ENCODE peak calls at places on chromosomes 12 and 14, in four cellular contexts. One of them, this sample, is unnamed.
A peak's percentile ranks its signal among the peaks of the same experiment; 100 is the strongest.

GRCh38 chr14:58866386-58866785 is 228.6 kb downstream of the DACT1 start:
- DNase-seq in NCI-H510A treated with DMSO at 0.1 percent for 48 hours: no peak
- DNase-seq in stimulated activated CD4-positive, alpha-beta T cell treated with anti-CD3 and anti-CD28 coated beads, Interleukin-4, amount 100 ng/mL, for 24 hours: no peak
- DNase-seq in SIG-M5: no peak
- DNase-seq in this sample: no peak

GRCh38 chr14:61940669-61941420 is 178.6 kb downstream of the SNAPC1 start:
- DNase-seq in NCI-H510A treated with DMSO at 0.1 percent for 48 hours: no peak
- DNase-seq in stimulated activated CD4-positive, alpha-beta T cell treated with anti-CD3 and anti-CD28 coated beads, Interleukin-4, amount 100 ng/mL, for 24 hours: no peak
- DNase-seq in SIG-M5: no peak
- DNase-seq in this sample: no peak

GRCh38 chr12:107014050-107014449 is 27.1 kb upstream of the MTERF2 start:
- DNase-seq in NCI-H510A treated with DMSO at 0.1 percent for 48 hours: no peak
- DNase-seq in stimulated activated CD4-positive, alpha-beta T cell treated with anti-CD3 and anti-CD28 coated beads, Interleukin-4, amount 100 ng/mL, for 24 hours: no peak
- DNase-seq in SIG-M5: no peak
- DNase-seq in this sample: peak; percentile 56

GRCh38 chr12:49129332-49130150 is 1.7 kb downstream of the TUBA1B start:
- DNase-seq in NCI-H510A treated with DMSO at 0.1 percent for 48 hours: no peak
- DNase-seq in stimulated activated CD4-positive, alpha-beta T cell treated with anti-CD3 and anti-CD28 coated beads, Interleukin-4, amount 100 ng/mL, for 24 hours: peak; percentile 20
- DNase-seq in SIG-M5: no peak
- DNase-seq in this sample: no peak

GRCh38 chr14:34538871-34539406 is 562 bp downstream of the EAPP start:
- DNase-seq in NCI-H510A treated with DMSO at 0.1 percent for 48 hours: no peak
- DNase-seq in stimulated activated CD4-positive, alpha-beta T cell treated with anti-CD3 and anti-CD28 coated beads, Interleukin-4, amount 100 ng/mL, for 24 hours: no peak
- DNase-seq in SIG-M5: no peak
- DNase-seq in this sample: no peak

GRCh38 chr14:69093551-69094421 is 59.1 kb downstream of the DCAF5 start:
- DNase-seq in NCI-H510A treated with DMSO at 0.1 percent for 48 hours: no peak
- DNase-seq in stimulated activated CD4-positive, alpha-beta T cell treated with anti-CD3 and anti-CD28 coated beads, Interleukin-4, amount 100 ng/mL, for 24 hours: no peak
- DNase-seq in SIG-M5: no peak
- DNase-seq in this sample: no peak

GRCh38 chr14:77125275-77126073 is 16.1 kb downstream of the ZDHHC22 start:
- DNase-seq in NCI-H510A treated with DMSO at 0.1 percent for 48 hours: no peak
- DNase-seq in stimulated activated CD4-positive, alpha-beta T cell treated with anti-CD3 and anti-CD28 coated beads, Interleukin-4, amount 100 ng/mL, for 24 hours: no peak
- DNase-seq in SIG-M5: no peak
- DNase-seq in this sample: no peak

GRCh38 chr12:41932470-41932991 is 212.1 kb downstream of the GXYLT1 start:
- DNase-seq in NCI-H510A treated with DMSO at 0.1 percent for 48 hours: peak; percentile 78
- DNase-seq in stimulated activated CD4-positive, alpha-beta T cell treated with anti-CD3 and anti-CD28 coated beads, Interleukin-4, amount 100 ng/mL, for 24 hours: peak; percentile 4
- DNase-seq in SIG-M5: peak; percentile 68
- DNase-seq in this sample: peak; percentile 74

GRCh38 chr14:71995741-71996140 is 63.5 kb downstream of the RGS6 start:
- DNase-seq in NCI-H510A treated with DMSO at 0.1 percent for 48 hours: no peak
- DNase-seq in stimulated activated CD4-positive, alpha-beta T cell treated with anti-CD3 and anti-CD28 coated beads, Interleukin-4, amount 100 ng/mL, for 24 hours: no peak
- DNase-seq in SIG-M5: no peak
- DNase-seq in this sample: no peak

GRCh38 chr12:2548095-2548494 is 246.7 kb upstream of the FKBP4 start:
- DNase-seq in NCI-H510A treated with DMSO at 0.1 percent for 48 hours: no peak
- DNase-seq in stimulated activated CD4-positive, alpha-beta T cell treated with anti-CD3 and anti-CD28 coated beads, Interleukin-4, amount 100 ng/mL, for 24 hours: no peak
- DNase-seq in SIG-M5: no peak
- DNase-seq in this sample: no peak

GRCh38 chr14:55361190-55361589 is 50.4 kb downstream of the ATG14 start:
- DNase-seq in NCI-H510A treated with DMSO at 0.1 percent for 48 hours: no peak
- DNase-seq in stimulated activated CD4-positive, alpha-beta T cell treated with anti-CD3 and anti-CD28 coated beads, Interleukin-4, amount 100 ng/mL, for 24 hours: no peak
- DNase-seq in SIG-M5: no peak
- DNase-seq in this sample: no peak

GRCh38 chr12:49043856-49044258 is 16.7 kb downstream of the KMT2D start:
- DNase-seq in NCI-H510A treated with DMSO at 0.1 percent for 48 hours: peak; percentile 48
- DNase-seq in stimulated activated CD4-positive, alpha-beta T cell treated with anti-CD3 and anti-CD28 coated beads, Interleukin-4, amount 100 ng/mL, for 24 hours: peak; percentile 81
- DNase-seq in SIG-M5: peak; percentile 12
- DNase-seq in this sample: peak; percentile 67

GRCh38 chr12:12167847-12168246 is 97.1 kb downstream of the BCL2L14 start:
- DNase-seq in NCI-H510A treated with DMSO at 0.1 percent for 48 hours: no peak
- DNase-seq in stimulated activated CD4-positive, alpha-beta T cell treated with anti-CD3 and anti-CD28 coated beads, Interleukin-4, amount 100 ng/mL, for 24 hours: no peak
- DNase-seq in SIG-M5: no peak
- DNase-seq in this sample: no peak

GRCh38 chr14:104935026-104935650 is 10.5 kb downstream of the PLD4 start:
- DNase-seq in NCI-H510A treated with DMSO at 0.1 percent for 48 hours: no peak
- DNase-seq in stimulated activated CD4-positive, alpha-beta T cell treated with anti-CD3 and anti-CD28 coated beads, Interleukin-4, amount 100 ng/mL, for 24 hours: no peak
- DNase-seq in SIG-M5: no peak
- DNase-seq in this sample: no peak

GRCh38 chr12:124147579-124147978 is 147.3 kb upstream of the RFLNA start:
- DNase-seq in NCI-H510A treated with DMSO at 0.1 percent for 48 hours: peak; percentile 59
- DNase-seq in stimulated activated CD4-positive, alpha-beta T cell treated with anti-CD3 and anti-CD28 coated beads, Interleukin-4, amount 100 ng/mL, for 24 hours: no peak
- DNase-seq in SIG-M5: no peak
- DNase-seq in this sample: no peak

GRCh38 chr12:85275359-85275758 is 4.7 kb upstream of the ALX1 start:
- DNase-seq in NCI-H510A treated with DMSO at 0.1 percent for 48 hours: no peak
- DNase-seq in stimulated activated CD4-positive, alpha-beta T cell treated with anti-CD3 and anti-CD28 coated beads, Interleukin-4, amount 100 ng/mL, for 24 hours: no peak
- DNase-seq in SIG-M5: no peak
- DNase-seq in this sample: peak; percentile 59

GRCh38 chr12:112357214-112357613 is 25.0 kb downstream of the HECTD4 start:
- DNase-seq in NCI-H510A treated with DMSO at 0.1 percent for 48 hours: no peak
- DNase-seq in stimulated activated CD4-positive, alpha-beta T cell treated with anti-CD3 and anti-CD28 coated beads, Interleukin-4, amount 100 ng/mL, for 24 hours: no peak
- DNase-seq in SIG-M5: no peak
- DNase-seq in this sample: no peak

GRCh38 chr14:56414231-56414630 is 165.4 kb upstream of the TMEM260 start:
- DNase-seq in NCI-H510A treated with DMSO at 0.1 percent for 48 hours: no peak
- DNase-seq in stimulated activated CD4-positive, alpha-beta T cell treated with anti-CD3 and anti-CD28 coated beads, Interleukin-4, amount 100 ng/mL, for 24 hours: no peak
- DNase-seq in SIG-M5: peak; percentile 9
- DNase-seq in this sample: no peak

GRCh38 chr12:89247962-89248361 is 104.3 kb downstream of the DUSP6 start:
- DNase-seq in NCI-H510A treated with DMSO at 0.1 percent for 48 hours: no peak
- DNase-seq in stimulated activated CD4-positive, alpha-beta T cell treated with anti-CD3 and anti-CD28 coated beads, Interleukin-4, amount 100 ng/mL, for 24 hours: no peak
- DNase-seq in SIG-M5: no peak
- DNase-seq in this sample: no peak

GRCh38 chr14:105050551-105050897 is 14.7 kb downstream of the GPR132 start:
- DNase-seq in NCI-H510A treated with DMSO at 0.1 percent for 48 hours: peak; percentile 58
- DNase-seq in stimulated activated CD4-positive, alpha-beta T cell treated with anti-CD3 and anti-CD28 coated beads, Interleukin-4, amount 100 ng/mL, for 24 hours: no peak
- DNase-seq in SIG-M5: no peak
- DNase-seq in this sample: no peak

GRCh38 chr12:57243521-57244305 is 7.3 kb downstream of the STAC3 start:
- DNase-seq in NCI-H510A treated with DMSO at 0.1 percent for 48 hours: peak; percentile 89
- DNase-seq in stimulated activated CD4-positive, alpha-beta T cell treated with anti-CD3 and anti-CD28 coated beads, Interleukin-4, amount 100 ng/mL, for 24 hours: peak; percentile 83
- DNase-seq in SIG-M5: no peak
- DNase-seq in this sample: peak; percentile 89

GRCh38 chr14:91338369-91338768 is 79.3 kb downstream of the CCDC88C start:
- DNase-seq in NCI-H510A treated with DMSO at 0.1 percent for 48 hours: no peak
- DNase-seq in stimulated activated CD4-positive, alpha-beta T cell treated with anti-CD3 and anti-CD28 coated beads, Interleukin-4, amount 100 ng/mL, for 24 hours: no peak
- DNase-seq in SIG-M5: no peak
- DNase-seq in this sample: no peak

GRCh38 chr14:75141967-75142366 is 15.1 kb upstream of the NEK9 start:
- DNase-seq in NCI-H510A treated with DMSO at 0.1 percent for 48 hours: no peak
- DNase-seq in stimulated activated CD4-positive, alpha-beta T cell treated with anti-CD3 and anti-CD28 coated beads, Interleukin-4, amount 100 ng/mL, for 24 hours: peak; percentile 15
- DNase-seq in SIG-M5: no peak
- DNase-seq in this sample: no peak

GRCh38 chr12:98973395-98973794 is 328.3 kb downstream of the APAF1 start:
- DNase-seq in NCI-H510A treated with DMSO at 0.1 percent for 48 hours: no peak
- DNase-seq in stimulated activated CD4-positive, alpha-beta T cell treated with anti-CD3 and anti-CD28 coated beads, Interleukin-4, amount 100 ng/mL, for 24 hours: no peak
- DNase-seq in SIG-M5: no peak
- DNase-seq in this sample: no peak

GRCh38 chr12:21026302-21026701 is 104.7 kb upstream of the SLCO1B1 start:
- DNase-seq in NCI-H510A treated with DMSO at 0.1 percent for 48 hours: peak; percentile 89
- DNase-seq in stimulated activated CD4-positive, alpha-beta T cell treated with anti-CD3 and anti-CD28 coated beads, Interleukin-4, amount 100 ng/mL, for 24 hours: no peak
- DNase-seq in SIG-M5: no peak
- DNase-seq in this sample: no peak

GRCh38 chr14:102510616-102511520 is 1.3 kb upstream of the ANKRD9 start:
- DNase-seq in NCI-H510A treated with DMSO at 0.1 percent for 48 hours: peak; percentile 8
- DNase-seq in stimulated activated CD4-positive, alpha-beta T cell treated with anti-CD3 and anti-CD28 coated beads, Interleukin-4, amount 100 ng/mL, for 24 hours: no peak
- DNase-seq in SIG-M5: no peak
- DNase-seq in this sample: no peak

GRCh38 chr12:43294881-43295280 is 257.1 kb downstream of the ADAMTS20 start:
- DNase-seq in NCI-H510A treated with DMSO at 0.1 percent for 48 hours: no peak
- DNase-seq in stimulated activated CD4-positive, alpha-beta T cell treated with anti-CD3 and anti-CD28 coated beads, Interleukin-4, amount 100 ng/mL, for 24 hours: no peak
- DNase-seq in SIG-M5: no peak
- DNase-seq in this sample: no peak

GRCh38 chr14:41986726-41987125 is 380.1 kb downstream of the LRFN5 start:
- DNase-seq in NCI-H510A treated with DMSO at 0.1 percent for 48 hours: no peak
- DNase-seq in stimulated activated CD4-positive, alpha-beta T cell treated with anti-CD3 and anti-CD28 coated beads, Interleukin-4, amount 100 ng/mL, for 24 hours: no peak
- DNase-seq in SIG-M5: no peak
- DNase-seq in this sample: no peak

GRCh38 chr14:46008348-46008747 is 643.2 kb downstream of the RPL10L start:
- DNase-seq in NCI-H510A treated with DMSO at 0.1 percent for 48 hours: no peak
- DNase-seq in stimulated activated CD4-positive, alpha-beta T cell treated with anti-CD3 and anti-CD28 coated beads, Interleukin-4, amount 100 ng/mL, for 24 hours: no peak
- DNase-seq in SIG-M5: no peak
- DNase-seq in this sample: no peak

GRCh38 chr14:24795406-24795805 is 161.4 kb upstream of the GZMB start:
- DNase-seq in NCI-H510A treated with DMSO at 0.1 percent for 48 hours: no peak
- DNase-seq in stimulated activated CD4-positive, alpha-beta T cell treated with anti-CD3 and anti-CD28 coated beads, Interleukin-4, amount 100 ng/mL, for 24 hours: no peak
- DNase-seq in SIG-M5: no peak
- DNase-seq in this sample: no peak

GRCh38 chr12:38921025-38921677 is 15.8 kb upstream of the CPNE8 start:
- DNase-seq in NCI-H510A treated with DMSO at 0.1 percent for 48 hours: peak; percentile 1
- DNase-seq in stimulated activated CD4-positive, alpha-beta T cell treated with anti-CD3 and anti-CD28 coated beads, Interleukin-4, amount 100 ng/mL, for 24 hours: peak; percentile 49
- DNase-seq in SIG-M5: peak; percentile 42
- DNase-seq in this sample: peak; percentile 48

GRCh38 chr12:126944684-126945083 is 1322.3 kb upstream of the TMEM132C start:
- DNase-seq in NCI-H510A treated with DMSO at 0.1 percent for 48 hours: no peak
- DNase-seq in stimulated activated CD4-positive, alpha-beta T cell treated with anti-CD3 and anti-CD28 coated beads, Interleukin-4, amount 100 ng/mL, for 24 hours: no peak
- DNase-seq in SIG-M5: no peak
- DNase-seq in this sample: no peak

GRCh38 chr12:119153477-119154434 is 25.0 kb upstream of the HSPB8 start:
- DNase-seq in NCI-H510A treated with DMSO at 0.1 percent for 48 hours: no peak
- DNase-seq in stimulated activated CD4-positive, alpha-beta T cell treated with anti-CD3 and anti-CD28 coated beads, Interleukin-4, amount 100 ng/mL, for 24 hours: no peak
- DNase-seq in SIG-M5: no peak
- DNase-seq in this sample: peak; percentile 55

GRCh38 chr14:21768116-21768874 is 94.7 kb upstream of the OR4E1 start:
- DNase-seq in NCI-H510A treated with DMSO at 0.1 percent for 48 hours: peak; percentile 1
- DNase-seq in stimulated activated CD4-positive, alpha-beta T cell treated with anti-CD3 and anti-CD28 coated beads, Interleukin-4, amount 100 ng/mL, for 24 hours: peak; percentile 23
- DNase-seq in SIG-M5: no peak
- DNase-seq in this sample: peak; percentile 10

GRCh38 chr14:58898655-58899316 is 261.0 kb downstream of the DACT1 start:
- DNase-seq in NCI-H510A treated with DMSO at 0.1 percent for 48 hours: no peak
- DNase-seq in stimulated activated CD4-positive, alpha-beta T cell treated with anti-CD3 and anti-CD28 coated beads, Interleukin-4, amount 100 ng/mL, for 24 hours: no peak
- DNase-seq in SIG-M5: no peak
- DNase-seq in this sample: no peak

GRCh38 chr14:59474172-59474571 is 9.0 kb upstream of the GPR135 start:
- DNase-seq in NCI-H510A treated with DMSO at 0.1 percent for 48 hours: no peak
- DNase-seq in stimulated activated CD4-positive, alpha-beta T cell treated with anti-CD3 and anti-CD28 coated beads, Interleukin-4, amount 100 ng/mL, for 24 hours: no peak
- DNase-seq in SIG-M5: no peak
- DNase-seq in this sample: no peak